ENCODE peak calls at places on chromosomes 16 and 17, in eight cellular contexts. E is kidney epithelial cell, I is Kasumi-1, Q is mucosa of descending colon, W is astrocyte of the spinal cord, P is foreskin fibroblast, M is nephron progenitor cell, N is LoVo. G is an unnamed sample.

GRCh38 chr17:78132086-78132676 is 1.6 kb downstream of the TMC8 start:
- DNase-seq in M (peak), N (peak), Q (peak), W (no peak), I (peak), P (no peak), E (no peak), G (no peak)

GRCh38 chr16:53745753-53746258 is 41.9 kb downstream of the FTO start:
- DNase-seq in P (no peak), Q (no peak), I (no peak), M (no peak), W (peak), E (no peak), N (no peak), G (no peak)

GRCh38 chr17:13986855-13987254 is 82.4 kb upstream of the COX10 start:
- DNase-seq in E (no peak), W (no peak), Q (no peak), N (no peak), M (no peak), P (no peak), I (no peak), G (no peak)

GRCh38 chr16:6946106-6946505 is 386.5 kb upstream of the RBFOX1 start:
- DNase-seq in Q (no peak), I (no peak), P (no peak), E (no peak), N (no peak), W (no peak), M (no peak), G (no peak)

GRCh38 chr17:1515640-1516402 is 591 bp downstream of the INPP5K start:
- DNase-seq in M (peak), P (peak), E (peak), I (peak), N (peak), Q (peak), W (peak), G (peak)

GRCh38 chr16:87160218-87160617 is 157.0 kb downstream of the C16orf95 start:
- DNase-seq in M (no peak), W (no peak), N (no peak), E (no peak), P (no peak), Q (no peak), I (no peak), G (no peak)

GRCh38 chr16:56330476-56330875 is 94.9 kb downstream of the AMFR start:
- DNase-seq in Q (no peak), N (no peak), I (no peak), E (no peak), W (no peak), M (no peak), P (no peak), G (no peak)

GRCh38 chr17:50169121-50169764 is 3.4 kb downstream of the SGCA start:
- DNase-seq in N (peak), Q (peak), I (peak), M (peak), W (peak), E (no peak), P (peak), G (no peak)

GRCh38 chr17:30347488-30347887 is 13.6 kb upstream of the TMIGD1 start:
- DNase-seq in N (no peak), Q (no peak), I (no peak), W (no peak), E (no peak), M (no peak), P (no peak), G (no peak)

GRCh38 chr17:81040791-81041337 is 5.9 kb downstream of the BAIAP2 start:
- DNase-seq in E (no peak), N (no peak), W (no peak), Q (no peak), P (no peak), M (no peak), I (peak), G (no peak)

GRCh38 chr16:71421911-71422310 is 19.9 kb downstream of the TLE7 start:
- DNase-seq in N (peak), I (peak), Q (peak), E (no peak), P (no peak), M (peak), W (no peak), G (no peak)

GRCh38 chr16:28520672-28521071 is 14.0 kb upstream of the IL27 start:
- DNase-seq in Q (no peak), I (no peak), N (no peak), E (no peak), M (no peak), P (no peak), W (no peak), G (no peak)

GRCh38 chr17:623121-623520 is 91.5 kb downstream of the VPS53 start:
- DNase-seq in Q (no peak), I (no peak), W (no peak), N (no peak), P (no peak), M (no peak), E (no peak), G (no peak)

GRCh38 chr17:9209781-9210370 is 188.6 kb downstream of the NTN1 start:
- DNase-seq in N (no peak), E (no peak), M (no peak), I (no peak), P (no peak), W (no peak), Q (no peak), G (no peak)

GRCh38 chr17:27354491-27355081 is 60.7 kb downstream of the WSB1 start:
- DNase-seq in I (peak), P (no peak), Q (no peak), N (peak), E (no peak), M (no peak), W (no peak), G (no peak)

G was measured in skeletal muscle cell.